ENCODE peak calls at places on chromosomes 6 and 20, in four cellular contexts. C, F, K and D are unnamed samples.

GRCh38 chr20:15703171-15703911 is 869.9 kb downstream of the KIF16B start:
- DNase-seq in K (no peak), F (peak), C (peak), D (peak)

GRCh38 chr20:11454966-11455799 is 462.5 kb upstream of the BTBD3 start:
- DNase-seq in K (no peak), F (peak), C (peak), D (peak)

GRCh38 chr6:72620866-72621242 is 1.0 kb upstream of the KCNQ5 start:
- DNase-seq in C (no peak), K (no peak), F (no peak), D (no peak)

GRCh38 chr6:71822626-71823025 is 63.7 kb upstream of the RIMS1 start:
- DNase-seq in C (no peak), F (no peak), K (no peak), D (no peak)

GRCh38 chr6:131258816-131259476 is 123.7 kb downstream of the AKAP7 start:
- DNase-seq in C (peak), K (no peak), F (no peak), D (no peak)

GRCh38 chr6:19715166-19715558 is 122.0 kb upstream of the ID4 start:
- DNase-seq in K (no peak), C (no peak), F (no peak), D (no peak)

GRCh38 chr6:14922306-14922705 is 323.6 kb upstream of the JARID2 start:
- DNase-seq in C (no peak), K (no peak), F (no peak), D (no peak)

GRCh38 chr6:30826961-30827342 is 57.4 kb upstream of the DDR1 start:
- DNase-seq in F (no peak), K (no peak), C (no peak), D (no peak)

GRCh38 chr20:13105864-13106457 is 97.2 kb downstream of the SPTLC3 start:
- DNase-seq in C (peak), F (peak), K (no peak), D (no peak)

GRCh38 chr6:10418862-10419748 is 4.2 kb upstream of the TFAP2A start:
- DNase-seq in F (no peak), K (no peak), C (no peak), D (no peak)

GRCh38 chr20:36647194-36648121 is 1.5 kb upstream of the SLA2 start:
- DNase-seq in F (no peak), C (no peak), K (no peak), D (no peak)

GRCh38 chr6:88970301-88970700 is 6.9 kb upstream of the RNGTT start:
- DNase-seq in F (no peak), C (no peak), K (no peak), D (no peak)

GRCh38 chr6:43953794-43954310 is 173.4 kb downstream of the MRPL14 start:
- DNase-seq in F (no peak), C (peak), K (no peak), D (no peak)

GRCh38 chr20:52614036-52614863 is 357.9 kb upstream of the TSHZ2 start:
- DNase-seq in C (no peak), K (no peak), F (no peak), D (no peak)

GRCh38 chr6:108793449-108794134 is 54.6 kb upstream of the ARMC2 start:
- DNase-seq in C (no peak), K (no peak), F (no peak), D (no peak)

GRCh38 chr6:51618563-51618962 is 468.9 kb downstream of the PKHD1 start:
- DNase-seq in C (no peak), K (no peak), F (no peak), D (no peak)

GRCh38 chr20:36951198-36951976 is at the start of gene SAMHD1:
- DNase-seq in C (peak), K (peak), F (peak), D (peak)

GRCh38 chr20:38855356-38855755 is 49.9 kb downstream of the PPP1R16B start:
- DNase-seq in K (no peak), F (no peak), C (no peak), D (no peak)

GRCh38 chr6:112938656-112939055 is 591.5 kb downstream of the RFPL4B start:
- DNase-seq in C (peak), F (no peak), K (no peak), D (no peak)

GRCh38 chr20:4281258-4282055 is 266.1 kb upstream of the RNF24 start:
- DNase-seq in C (no peak), K (no peak), F (no peak), D (no peak)

GRCh38 chr6:36729169-36729549 is 31.5 kb downstream of the RAB44 start:
- DNase-seq in C (no peak), K (no peak), F (no peak), D (no peak)

GRCh38 chr20:18632196-18632789 is 44.4 kb downstream of the DTD1 start:
- DNase-seq in F (peak), K (peak), C (peak), D (peak)

GRCh38 chr20:29689411-29690225 is 1567.8 kb upstream of the DEFB115 start:
- DNase-seq in F (no peak), K (no peak), C (no peak), D (no peak)

GRCh38 chr6:150297327-150298028 is 71.3 kb upstream of the IYD start:
- DNase-seq in K (no peak), C (peak), F (peak), D (no peak)

GRCh38 chr6:79705456-79705995 is 74.4 kb downstream of the SH3BGRL2 start:
- DNase-seq in F (peak), K (no peak), C (no peak), D (no peak)

GRCh38 chr6:52843600-52843999 is 3.0 kb upstream of the GSTA5 start:
- DNase-seq in F (no peak), C (no peak), K (no peak), D (no peak)

GRCh38 chr6:135880066-135880972 is 28.8 kb downstream of the PDE7B start:
- DNase-seq in K (peak), F (no peak), C (peak), D (no peak)

GRCh38 chr6:16136536-16137450 is 7.9 kb downstream of the MYLIP start:
- DNase-seq in C (peak), K (no peak), F (no peak), D (no peak)

GRCh38 chr6:134363323-134364039 is 45.6 kb upstream of the SGK1 start:
- DNase-seq in K (no peak), C (peak), F (no peak), D (no peak)

GRCh38 chr6:7311920-7312615 is 931 bp downstream of the SSR1 start:
- DNase-seq in C (peak), F (peak), K (no peak), D (no peak)

GRCh38 chr6:112081569-112081968 is 5.7 kb downstream of the TUBE1 start:
- DNase-seq in F (no peak), C (no peak), K (no peak), D (no peak)

GRCh38 chr6:79627422-79627821 is 3.7 kb upstream of the SH3BGRL2 start:
- DNase-seq in F (no peak), K (no peak), C (no peak), D (no peak)